ENCODE peak calls at places on chromosomes 3 and 15, in five cellular contexts. Z, M, A, K and N are unnamed samples.

GRCh38 chr3:156151824-156152428 is 31.5 kb downstream of the KCNAB1 start:
- DNase-seq in K (peak; percentile 23), Z (no peak), M (peak; percentile 16), A (peak; percentile 74), N (peak; percentile 81)

GRCh38 chr15:60070838-60071493 is 66.9 kb downstream of the FOXB1 start:
- DNase-seq in Z (no peak), K (peak; percentile 58), A (peak; percentile 91), M (peak; percentile 55), N (peak; percentile 89)

GRCh38 chr15:98281130-98281529 is 320.6 kb downstream of the ARRDC4 start:
- DNase-seq in K (no peak), A (no peak), Z (no peak), M (no peak), N (no peak)

GRCh38 chr3:27533718-27534578 is 49.8 kb upstream of the SLC4A7 start:
- DNase-seq in M (peak; percentile 97), Z (no peak), A (peak; percentile 99), K (peak; percentile 98), N (peak; percentile 99)

GRCh38 chr3:168002786-168003368 is 92.8 kb downstream of the GOLIM4 start:
- DNase-seq in M (no peak), A (peak; percentile 68), Z (no peak), K (no peak), N (peak; percentile 78)

GRCh38 chr3:170605490-170605889 is 19.6 kb upstream of the SLC7A14 start:
- DNase-seq in K (no peak), A (no peak), Z (no peak), M (no peak), N (no peak)

GRCh38 chr3:167406876-167407492 is 26.9 kb upstream of the ZBBX start:
- DNase-seq in M (peak; percentile 2), K (no peak), Z (no peak), A (peak; percentile 82), N (peak; percentile 24)

GRCh38 chr3:15284121-15284889 is 48.1 kb downstream of the SH3BP5 start:
- DNase-seq in A (no peak), Z (no peak), K (no peak), M (no peak), N (peak; percentile 52)

GRCh38 chr3:140585828-140586227 is 92.0 kb upstream of the TRIM42 start:
- DNase-seq in A (peak; percentile 59), Z (no peak), K (no peak), M (no peak), N (peak; percentile 4)

GRCh38 chr3:148077318-148077923 is 620.3 kb upstream of the AGTR1 start:
- DNase-seq in A (peak; percentile 70), Z (no peak), M (no peak), K (no peak), N (peak; percentile 52)

GRCh38 chr15:70762469-70763119 is 764 bp downstream of the UACA start:
- DNase-seq in A (peak; percentile 60), K (no peak), Z (no peak), M (no peak), N (peak; percentile 82)

GRCh38 chr15:41513282-41514227 is at the start of gene LTK:
- DNase-seq in M (no peak), A (no peak), Z (no peak), K (no peak), N (no peak)

GRCh38 chr3:129651316-129652202 is 45.1 kb upstream of the PLXND1 start:
- DNase-seq in M (peak; percentile 20), K (peak; percentile 74), Z (no peak), A (peak; percentile 89), N (peak; percentile 80)

GRCh38 chr3:69776926-69777581 is 37.8 kb downstream of the MITF start:
- DNase-seq in K (no peak), A (no peak), M (no peak), Z (no peak), N (no peak)

GRCh38 chr3:119149484-119149883 is 3.5 kb downstream of the TEX55 start:
- DNase-seq in M (peak; percentile 45), A (peak; percentile 37), K (peak; percentile 42), Z (no peak), N (peak; percentile 65)

GRCh38 chr3:40649346-40649745 is 124.6 kb downstream of the ZNF621 start:
- DNase-seq in M (no peak), A (no peak), K (no peak), Z (no peak), N (no peak)

GRCh38 chr3:24853685-24854341 is 359.2 kb upstream of the THRB start:
- DNase-seq in Z (no peak), A (no peak), K (no peak), M (no peak), N (no peak)

GRCh38 chr3:186826978-186827857 is 15.3 kb upstream of the ADIPOQ start:
- DNase-seq in K (no peak), Z (peak; percentile 32), A (peak; percentile 76), M (peak; percentile 39), N (peak; percentile 72)

GRCh38 chr3:172746476-172746875 is 4.0 kb upstream of the ECT2 start:
- DNase-seq in M (no peak), K (no peak), A (no peak), Z (no peak), N (peak; percentile 26)

GRCh38 chr3:69963643-69964042 is 35.9 kb upstream of the SAMMSON start:
- DNase-seq in M (no peak), K (no peak), A (no peak), Z (no peak), N (no peak)

GRCh38 chr3:48016336-48016973 is at the start of gene MAP4:
- DNase-seq in M (no peak), Z (no peak), A (peak; percentile 49), K (no peak), N (peak; percentile 48)

GRCh38 chr15:73624530-73624929 is 8.7 kb downstream of the NPTN start:
- DNase-seq in A (no peak), Z (no peak), K (no peak), M (no peak), N (no peak)

GRCh38 chr15:64412216-64412615 is 24.6 kb downstream of the TRIP4 start:
- DNase-seq in K (no peak), A (no peak), M (no peak), Z (no peak), N (no peak)

GRCh38 chr3:32703491-32703968 is 18.5 kb downstream of the CNOT10 start:
- DNase-seq in K (no peak), A (peak; percentile 32), Z (no peak), M (no peak), N (peak; percentile 50)

GRCh38 chr3:133237380-133237779 is 162.5 kb upstream of the BFSP2 start:
- DNase-seq in K (no peak), A (peak; percentile 9), M (no peak), Z (no peak), N (no peak)

GRCh38 chr3:39541917-39542329 is 74.4 kb downstream of the MOBP start:
- DNase-seq in Z (no peak), A (peak; percentile 22), M (no peak), K (no peak), N (peak; percentile 52)

GRCh38 chr3:76900571-76900970 is 139.3 kb upstream of the ROBO2 start:
- DNase-seq in M (peak; percentile 2), A (no peak), K (no peak), Z (no peak), N (no peak)

GRCh38 chr15:95326689-95327525 is 1003.6 kb upstream of the NR2F2 start:
- DNase-seq in A (no peak), K (no peak), M (no peak), Z (no peak), N (no peak)

GRCh38 chr3:49329201-49329600 is 10.7 kb downstream of the USP4 start:
- DNase-seq in M (no peak), K (no peak), A (no peak), Z (no peak), N (no peak)

GRCh38 chr3:126850370-126851085 is 132.4 kb upstream of the PLXNA1 start:
- DNase-seq in K (peak; percentile 73), Z (no peak), A (peak; percentile 69), M (peak; percentile 56), N (peak; percentile 82)

GRCh38 chr15:96201696-96202095 is 128.8 kb upstream of the NR2F2 start:
- DNase-seq in K (no peak), M (no peak), Z (no peak), A (no peak), N (no peak)

GRCh38 chr15:85154061-85154460 is 172.4 kb downstream of the PDE8A start:
- DNase-seq in M (no peak), A (no peak), K (no peak), Z (no peak), N (no peak)

GRCh38 chr15:71093089-71094024 is 21.9 kb upstream of the THSD4 start:
- DNase-seq in A (peak; percentile 81), K (no peak), Z (no peak), M (no peak), N (peak; percentile 53)

GRCh38 chr3:124415471-124415960 is 314.7 kb upstream of the UMPS start:
- DNase-seq in M (no peak), Z (no peak), K (no peak), A (no peak), N (no peak)

GRCh38 chr3:16512435-16513140 is 911 bp downstream of the RFTN1 start:
- DNase-seq in K (no peak), A (peak; percentile 20), M (no peak), Z (no peak), N (peak; percentile 36)

GRCh38 chr3:106208979-106209378 is 340.2 kb upstream of the CBLB start:
- DNase-seq in Z (no peak), M (no peak), K (no peak), A (peak; percentile 30), N (peak; percentile 69)

GRCh38 chr15:60591491-60592385 is 112.8 kb upstream of the ICE2 start:
- DNase-seq in M (no peak), K (no peak), Z (no peak), A (no peak), N (no peak)

GRCh38 chr3:71423151-71423906 is 160.2 kb downstream of the FOXP1 start:
- DNase-seq in Z (no peak), K (no peak), A (peak; percentile 46), M (no peak), N (peak; percentile 45)
- TF ChIP-seq CTCF in Z (no peak), K (no peak), A (peak; percentile 28), M (peak; percentile 15), N (peak; percentile 10)

GRCh38 chr3:52798978-52799476 is 4.4 kb downstream of the ITIH3 start:
- DNase-seq in K (no peak), M (no peak), Z (no peak), A (no peak), N (no peak)
- TF ChIP-seq CTCF in K (no peak), M (peak; percentile 36), Z (no peak), A (peak; percentile 48), N (peak; percentile 35)

GRCh38 chr3:112646623-112647022 is 5.7 kb upstream of the CCDC80 start:
- DNase-seq in K (no peak), A (no peak), M (no peak), Z (no peak), N (no peak)
- TF ChIP-seq CTCF in K (no peak), A (no peak), M (no peak), Z (no peak), N (no peak)

GRCh38 chr3:94303897-94304296 is 241.0 kb downstream of the NSUN3 start:
- DNase-seq in M (no peak), K (no peak), Z (no peak), A (peak; percentile 24), N (peak; percentile 43)
- TF ChIP-seq CTCF in M (no peak), K (no peak), Z (no peak), A (peak; percentile 7), N (peak; percentile 24)

GRCh38 chr3:97954193-97954827 is 17.9 kb downstream of the RIOX2 start:
- DNase-seq in K (no peak), A (no peak), M (no peak), Z (no peak), N (no peak)
- TF ChIP-seq CTCF in K (no peak), A (no peak), M (no peak), Z (no peak), N (no peak)